ENCODE peak calls at places on chromosomes 5 and 9, in six cellular contexts. H is colonic mucosa; R is brain microvascular endothelial cell; A is CD8-positive, alpha-beta T cell; C is choroid plexus epithelial cell; K is OCI-LY7. Z is an unnamed sample.

GRCh38 chr5:95449460-95449859 is 58.3 kb downstream of the FAM81B start:
- DNase-seq in R (no peak), C (no peak), K (no peak), A (no peak), H (no peak), Z (no peak)

GRCh38 chr5:13830536-13830935 is 114.0 kb downstream of the DNAH5 start:
- DNase-seq in H (no peak), R (no peak), A (no peak), C (no peak), K (no peak), Z (no peak)

GRCh38 chr5:143781993-143782520 is 29.9 kb upstream of the HMHB1 start:
- DNase-seq in C (peak), R (no peak), K (no peak), H (no peak), A (no peak), Z (no peak)

GRCh38 chr5:83564069-83564749 is 92.7 kb downstream of the VCAN start:
- DNase-seq in H (no peak), K (peak), R (no peak), A (no peak), C (peak), Z (no peak)

GRCh38 chr5:3202570-3202969 is 393.1 kb upstream of the IRX1 start:
- DNase-seq in R (no peak), H (no peak), K (no peak), A (no peak), C (no peak), Z (no peak)

GRCh38 chr9:136363106-136363605 is 388 bp downstream of the DNLZ start:
- DNase-seq in C (peak), H (peak), R (peak), A (peak), K (peak), Z (peak)

GRCh38 chr9:96688215-96688614 is 33.1 kb upstream of the PRXL2C start:
- DNase-seq in H (no peak), C (no peak), K (no peak), A (no peak), R (no peak), Z (no peak)

GRCh38 chr9:126705767-126706697 is 92.3 kb downstream of the LMX1B start:
- DNase-seq in H (peak), A (peak), R (peak), K (peak), C (peak), Z (no peak)

GRCh38 chr5:174412941-174413340 is 311.4 kb upstream of the MSX2 start:
- DNase-seq in K (no peak), C (no peak), H (no peak), A (no peak), R (no peak), Z (no peak)

GRCh38 chr9:133968966-133969617 is 23.0 kb downstream of the VAV2 start:
- DNase-seq in A (no peak), H (no peak), C (no peak), K (no peak), R (no peak), Z (no peak)

GRCh38 chr9:133701321-133701980 is 36.7 kb downstream of the SARDH start:
- DNase-seq in C (no peak), K (peak), H (no peak), R (no peak), A (peak), Z (no peak)

GRCh38 chr9:35035851-35036701 is 36.3 kb downstream of the VCP start:
- DNase-seq in K (no peak), R (peak), C (peak), A (peak), H (peak), Z (no peak)

GRCh38 chr5:146109379-146109778 is 4.0 kb upstream of the PLAC8L1 start:
- DNase-seq in K (no peak), H (no peak), A (no peak), C (no peak), R (no peak), Z (no peak)

GRCh38 chr5:123549256-123549904 is 37.4 kb downstream of the CSNK1G3 start:
- DNase-seq in C (no peak), K (peak), H (peak), R (no peak), A (peak), Z (no peak)

GRCh38 chr5:15021286-15022046 is 149.9 kb upstream of the ANKH start:
- DNase-seq in R (peak), K (no peak), H (no peak), C (peak), A (no peak), Z (no peak)

GRCh38 chr5:143471041-143471509 is 67.6 kb upstream of the NR3C1 start:
- DNase-seq in C (peak), K (no peak), R (peak), A (no peak), H (no peak), Z (no peak)

GRCh38 chr5:2250365-2250950 is 367.7 kb upstream of the IRX4 start:
- DNase-seq in K (no peak), C (no peak), A (no peak), R (no peak), H (no peak), Z (no peak)

GRCh38 chr5:95141141-95141540 is 143.8 kb downstream of the MCTP1 start:
- DNase-seq in C (no peak), K (no peak), H (no peak), A (no peak), R (no peak), Z (no peak)

GRCh38 chr9:85178486-85178885 is 509.0 kb downstream of the NTRK2 start:
- DNase-seq in K (no peak), A (no peak), C (no peak), H (no peak), R (no peak), Z (no peak)

GRCh38 chr9:33446507-33447403 is 638 bp downstream of the AQP3 start:
- DNase-seq in K (peak), A (peak), H (peak), C (peak), R (peak), Z (no peak)

GRCh38 chr5:138900281-138900965 is 25.3 kb upstream of the LRRTM2 start:
- DNase-seq in C (peak), A (peak), K (no peak), R (peak), H (no peak), Z (no peak)

GRCh38 chr9:109576762-109577161 is 78.7 kb upstream of the PTPN3 start:
- DNase-seq in R (no peak), C (no peak), A (no peak), K (no peak), H (no peak), Z (no peak)

GRCh38 chr9:17614929-17615328 is 36.1 kb downstream of the SH3GL2 start:
- DNase-seq in K (no peak), R (no peak), A (no peak), C (no peak), H (no peak), Z (no peak)

GRCh38 chr9:70085241-70085640 is 41.6 kb downstream of the MAMDC2 start:
- DNase-seq in C (peak), A (no peak), K (no peak), H (no peak), R (peak), Z (no peak)

GRCh38 chr9:91562412-91562811 is 138.8 kb upstream of the NFIL3 start:
- DNase-seq in R (no peak), H (no peak), C (peak), K (no peak), A (no peak), Z (no peak)

GRCh38 chr9:91555132-91555531 is 131.5 kb upstream of the NFIL3 start:
- DNase-seq in R (peak), H (no peak), A (no peak), C (peak), K (no peak), Z (no peak)

GRCh38 chr9:91557352-91557751 is 133.7 kb upstream of the NFIL3 start:
- DNase-seq in H (no peak), A (no peak), C (no peak), R (no peak), K (no peak), Z (no peak)

GRCh38 chr9:91560301-91560700 is 136.7 kb upstream of the NFIL3 start:
- DNase-seq in C (peak), R (peak), K (no peak), H (no peak), A (no peak), Z (no peak)

DNA sequence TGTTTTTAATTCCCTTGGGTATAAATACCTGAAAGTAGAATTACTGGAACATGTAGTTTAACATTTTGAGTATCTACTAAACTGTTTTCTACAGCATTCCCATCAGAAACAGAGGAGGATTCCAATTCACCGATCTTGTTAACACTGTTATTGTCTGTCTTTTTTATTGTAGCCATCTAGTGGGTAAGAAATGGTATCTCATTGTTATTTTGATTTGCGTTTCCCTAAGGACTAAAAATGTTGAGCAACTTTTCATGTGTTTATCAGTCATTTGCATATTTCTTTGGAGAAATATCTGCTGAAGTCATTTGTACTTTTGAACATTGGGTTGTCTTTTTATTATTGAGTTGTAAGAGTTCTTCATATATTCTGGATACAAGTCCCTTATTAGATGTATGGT is 135.2 kb upstream of the NFIL3 start:
- DNase-seq in K (no peak), A (no peak), H (no peak), C (peak), R (no peak), Z (no peak)
- TF ChIP-seq CTCF in K (no peak), A (no peak), H (no peak), C (no peak), R (no peak), Z (no peak)

DNA sequence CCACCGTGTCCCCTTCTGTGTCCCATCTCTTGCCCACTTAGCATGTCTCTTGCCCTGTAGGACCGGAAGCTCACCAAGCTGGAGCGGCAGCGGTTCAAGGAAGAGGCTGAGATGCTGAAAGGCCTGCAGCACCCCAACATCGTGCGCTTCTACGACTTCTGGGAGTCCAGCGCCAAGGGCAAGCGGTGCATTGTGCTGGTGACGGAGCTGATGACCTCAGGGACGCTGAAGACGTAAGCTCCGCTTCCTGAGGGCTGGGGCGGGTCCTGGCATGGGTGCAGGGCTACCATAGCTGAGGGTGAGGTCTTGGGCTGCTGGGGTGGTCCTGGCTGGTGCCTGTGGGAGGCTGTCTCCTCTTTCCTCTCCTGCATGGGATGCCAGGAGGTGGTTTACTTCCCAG is 45.7 kb downstream of the WNK2 start:
- DNase-seq in C (no peak), K (no peak), A (no peak), H (no peak), R (no peak), Z (no peak)
- TF ChIP-seq CTCF in C (no peak), K (no peak), A (no peak), H (no peak), R (no peak), Z (no peak)

GRCh38 chr9:22215492-22215891 is 206.4 kb upstream of the CDKN2B start:
- DNase-seq in A (no peak), R (no peak), C (no peak), H (no peak), K (no peak), Z (no peak)
- TF ChIP-seq CTCF in A (no peak), R (no peak), C (no peak), H (no peak), K (no peak), Z (no peak)

DNA sequence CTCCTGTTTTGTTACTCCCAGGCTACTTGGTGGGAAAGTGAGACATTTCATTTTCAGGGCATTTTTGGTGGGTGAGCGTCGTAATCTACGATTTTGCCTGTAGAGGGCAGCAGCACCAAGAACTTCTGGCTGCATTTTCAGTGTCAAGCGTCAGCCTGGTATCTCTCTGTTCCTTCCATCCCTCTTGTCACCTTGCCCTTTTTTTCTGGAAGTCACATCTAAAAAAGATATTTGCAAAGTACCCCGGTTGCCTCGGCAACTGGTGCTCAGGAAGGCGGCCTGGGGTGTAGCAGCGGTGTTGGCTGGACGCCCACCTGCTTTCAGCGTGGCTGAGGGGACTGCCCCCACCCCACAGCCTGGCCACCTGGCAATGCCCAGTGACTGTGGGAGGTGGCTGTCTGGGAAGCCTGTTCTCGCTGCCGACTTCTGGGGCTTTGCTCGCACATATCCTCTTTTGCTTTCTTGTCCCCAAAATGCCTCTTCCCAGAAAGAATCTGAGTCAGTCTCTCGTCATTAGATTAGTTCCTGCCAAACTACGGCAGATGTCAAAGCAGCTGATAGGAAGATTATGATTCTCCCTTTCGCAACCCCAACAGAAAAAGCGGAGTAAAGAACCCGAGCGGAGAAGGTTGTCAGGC is 84.5 kb downstream of the ACER2 start:
- DNase-seq in H (peak), R (peak), K (peak), A (peak), C (peak), Z (peak)
- TF ChIP-seq CTCF in H (peak), R (peak), K (peak), A (peak), C (peak), Z (peak)

DNA sequence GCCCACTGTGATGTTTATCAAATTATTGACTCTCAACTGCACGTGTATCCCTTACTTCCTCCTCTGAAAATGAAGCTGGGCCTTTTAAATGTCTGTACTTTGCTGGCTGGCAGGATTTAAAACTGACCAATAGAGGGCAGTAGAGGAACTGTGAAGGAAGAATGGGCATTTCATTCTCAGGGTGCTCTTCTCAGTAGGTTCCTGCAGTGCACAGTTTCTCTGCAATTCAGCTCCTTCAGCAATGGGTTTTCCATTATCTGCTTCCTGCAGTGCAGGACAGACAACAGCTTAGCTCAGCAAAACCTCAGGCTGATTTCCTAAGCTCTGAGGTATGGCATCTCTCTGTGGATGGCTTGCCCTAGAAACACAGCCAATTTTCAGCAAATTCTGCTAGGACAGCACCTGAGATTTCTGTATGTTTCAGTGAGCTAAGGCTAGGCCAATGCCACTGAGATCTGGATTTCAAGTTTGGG is 298.4 kb upstream of the PRDM9 start:
- DNase-seq in C (peak), R (peak), A (no peak), H (no peak), K (peak), Z (peak)
- TF ChIP-seq CTCF in C (peak), R (peak), A (no peak), H (peak), K (peak), Z (peak)

GRCh38 chr5:39700523-39700922 is 275.7 kb upstream of the DAB2 start:
- DNase-seq in C (no peak), K (no peak), H (no peak), A (no peak), R (no peak), Z (no peak)

GRCh38 chr5:39697891-39698290 is 273.1 kb upstream of the DAB2 start:
- DNase-seq in A (no peak), H (no peak), R (no peak), K (no peak), C (no peak), Z (no peak)

GRCh38 chr5:39696672-39697398 is 272.1 kb upstream of the DAB2 start:
- DNase-seq in C (peak), R (no peak), K (no peak), H (no peak), A (no peak), Z (no peak)

GRCh38 chr5:39702928-39703327 is 278.1 kb upstream of the DAB2 start:
- DNase-seq in R (no peak), C (no peak), A (no peak), H (no peak), K (no peak), Z (no peak)

GRCh38 chr5:39699164-39699563 is 274.4 kb upstream of the DAB2 start:
- DNase-seq in C (no peak), A (no peak), H (no peak), K (no peak), R (no peak), Z (no peak)
- TF ChIP-seq CTCF in C (no peak), A (no peak), H (no peak), K (no peak), R (no peak), Z (no peak)

GRCh38 chr5:178590141-178590923 is at the start of gene COL23A1:
- DNase-seq in C (peak), R (peak), K (no peak), H (peak), A (peak), Z (peak)
- TF ChIP-seq CTCF in C (peak), R (peak), K (no peak), H (peak), A (peak), Z (peak)

Z was measured in D721Med.